ENCODE peak calls at places on chromosome 14, in nine cellular contexts. One of them, this sample, is unnamed.

GRCh38 chr14:75005357-75005756 is 2.6 kb downstream of the EIF2B2 start:
- DNase-seq in tibial artery: no peak
- DNase-seq in OCI-LY7: no peak
- DNase-seq in cardiac fibroblast: no peak
- DNase-seq in H9: no peak
- DNase-seq in thoracic aorta: no peak
- DNase-seq in right lobe of liver: no peak
- DNase-seq in CD4-positive, alpha-beta T cell: no peak
- DNase-seq in right atrium auricular region: no peak
- DNase-seq in this sample: no peak

GRCh38 chr14:40447032-40447431 is 1014.8 kb upstream of the FBXO33 start:
- DNase-seq in tibial artery: no peak
- DNase-seq in OCI-LY7: no peak
- DNase-seq in cardiac fibroblast: no peak
- DNase-seq in H9: no peak
- DNase-seq in thoracic aorta: no peak
- DNase-seq in right lobe of liver: no peak
- DNase-seq in CD4-positive, alpha-beta T cell: no peak
- DNase-seq in right atrium auricular region: no peak
- DNase-seq in this sample: no peak

GRCh38 chr14:72480465-72481243 is 413.2 kb downstream of the DPF3 start:
- DNase-seq in tibial artery: no peak
- DNase-seq in OCI-LY7: peak; percentile 4
- DNase-seq in cardiac fibroblast: peak; percentile 13
- DNase-seq in H9: no peak
- DNase-seq in thoracic aorta: no peak
- DNase-seq in right lobe of liver: no peak
- DNase-seq in CD4-positive, alpha-beta T cell: no peak
- DNase-seq in right atrium auricular region: no peak
- DNase-seq in this sample: no peak

GRCh38 chr14:95174184-95174804 is 17.0 kb upstream of the DICER1 start:
- DNase-seq in tibial artery: no peak
- DNase-seq in OCI-LY7: no peak
- DNase-seq in cardiac fibroblast: peak; percentile 49
- DNase-seq in H9: no peak
- DNase-seq in thoracic aorta: no peak
- DNase-seq in right lobe of liver: no peak
- DNase-seq in CD4-positive, alpha-beta T cell: no peak
- DNase-seq in right atrium auricular region: no peak
- DNase-seq in this sample: no peak

GRCh38 chr14:64760146-64760755 is 56.0 kb downstream of the PLEKHG3 start:
- DNase-seq in tibial artery: no peak
- DNase-seq in OCI-LY7: peak; percentile 48
- DNase-seq in cardiac fibroblast: peak; percentile 52
- DNase-seq in H9: peak; percentile 81
- DNase-seq in thoracic aorta: no peak
- DNase-seq in right lobe of liver: no peak
- DNase-seq in CD4-positive, alpha-beta T cell: peak; percentile 61
- DNase-seq in right atrium auricular region: no peak
- DNase-seq in this sample: peak; percentile 82

GRCh38 chr14:64698899-64699298 is 5.3 kb upstream of the PLEKHG3 start:
- DNase-seq in tibial artery: peak; percentile 18
- DNase-seq in OCI-LY7: no peak
- DNase-seq in cardiac fibroblast: no peak
- DNase-seq in H9: no peak
- DNase-seq in thoracic aorta: no peak
- DNase-seq in right lobe of liver: no peak
- DNase-seq in CD4-positive, alpha-beta T cell: no peak
- DNase-seq in right atrium auricular region: no peak
- DNase-seq in this sample: no peak

GRCh38 chr14:28830115-28830534 is 63.5 kb downstream of the FOXG1 start:
- DNase-seq in tibial artery: no peak
- DNase-seq in OCI-LY7: no peak
- DNase-seq in cardiac fibroblast: no peak
- DNase-seq in H9: no peak
- DNase-seq in thoracic aorta: no peak
- DNase-seq in right lobe of liver: no peak
- DNase-seq in CD4-positive, alpha-beta T cell: no peak
- DNase-seq in right atrium auricular region: no peak
- DNase-seq in this sample: no peak

GRCh38 chr14:26598081-26598671 is 343 bp upstream of the NOVA1 start:
- DNase-seq in tibial artery: peak; percentile 84
- DNase-seq in OCI-LY7: no peak
- DNase-seq in cardiac fibroblast: peak; percentile 98
- DNase-seq in H9: peak; percentile 98
- DNase-seq in thoracic aorta: peak; percentile 25
- DNase-seq in right lobe of liver: peak; percentile 67
- DNase-seq in CD4-positive, alpha-beta T cell: no peak
- DNase-seq in right atrium auricular region: peak; percentile 86
- DNase-seq in this sample: no peak

GRCh38 chr14:93230539-93230938 is 23.5 kb downstream of the UBR7 start:
- DNase-seq in tibial artery: no peak
- DNase-seq in OCI-LY7: no peak
- DNase-seq in cardiac fibroblast: no peak
- DNase-seq in H9: no peak
- DNase-seq in thoracic aorta: no peak
- DNase-seq in right lobe of liver: no peak
- DNase-seq in CD4-positive, alpha-beta T cell: no peak
- DNase-seq in right atrium auricular region: no peak
- DNase-seq in this sample: no peak

GRCh38 chr14:58298880-58299664 is 717 bp downstream of the ARID4A start:
- DNase-seq in tibial artery: peak; percentile 26
- DNase-seq in OCI-LY7: peak; percentile 58
- DNase-seq in cardiac fibroblast: peak; percentile 20
- DNase-seq in H9: peak; percentile 41
- DNase-seq in thoracic aorta: no peak
- DNase-seq in right lobe of liver: peak; percentile 72
- DNase-seq in CD4-positive, alpha-beta T cell: peak; percentile 32
- DNase-seq in right atrium auricular region: no peak
- DNase-seq in this sample: peak; percentile 64

GRCh38 chr14:91250912-91251311 is 6.4 kb upstream of the GPR68 start:
- DNase-seq in tibial artery: no peak
- DNase-seq in OCI-LY7: no peak
- DNase-seq in cardiac fibroblast: no peak
- DNase-seq in H9: no peak
- DNase-seq in thoracic aorta: no peak
- DNase-seq in right lobe of liver: no peak
- DNase-seq in CD4-positive, alpha-beta T cell: no peak
- DNase-seq in right atrium auricular region: no peak
- DNase-seq in this sample: no peak

GRCh38 chr14:77236814-77237213 is 34.2 kb downstream of the NGB start:
- DNase-seq in tibial artery: no peak
- DNase-seq in OCI-LY7: no peak
- DNase-seq in cardiac fibroblast: no peak
- DNase-seq in H9: no peak
- DNase-seq in thoracic aorta: no peak
- DNase-seq in right lobe of liver: no peak
- DNase-seq in CD4-positive, alpha-beta T cell: no peak
- DNase-seq in right atrium auricular region: no peak
- DNase-seq in this sample: no peak

GRCh38 chr14:73741876-73742519 is 27.8 kb upstream of the PNMA1 start:
- DNase-seq in tibial artery: no peak
- DNase-seq in OCI-LY7: peak; percentile 11
- DNase-seq in cardiac fibroblast: no peak
- DNase-seq in H9: peak; percentile 38
- DNase-seq in thoracic aorta: no peak
- DNase-seq in right lobe of liver: peak; percentile 51
- DNase-seq in CD4-positive, alpha-beta T cell: no peak
- DNase-seq in right atrium auricular region: no peak
- DNase-seq in this sample: no peak

GRCh38 chr14:95562892-95563685 is 28.2 kb downstream of the GLRX5 start:
- DNase-seq in tibial artery: no peak
- DNase-seq in OCI-LY7: no peak
- DNase-seq in cardiac fibroblast: peak; percentile 37
- DNase-seq in H9: no peak
- DNase-seq in thoracic aorta: no peak
- DNase-seq in right lobe of liver: no peak
- DNase-seq in CD4-positive, alpha-beta T cell: no peak
- DNase-seq in right atrium auricular region: no peak
- DNase-seq in this sample: no peak

GRCh38 chr14:89137514-89138163 is 279.4 kb downstream of the FOXN3 start:
- DNase-seq in tibial artery: peak; percentile 76
- DNase-seq in OCI-LY7: no peak
- DNase-seq in cardiac fibroblast: peak; percentile 92
- DNase-seq in H9: no peak
- DNase-seq in thoracic aorta: peak; percentile 76
- DNase-seq in right lobe of liver: no peak
- DNase-seq in CD4-positive, alpha-beta T cell: no peak
- DNase-seq in right atrium auricular region: peak; percentile 63
- DNase-seq in this sample: no peak

GRCh38 chr14:100540141-100540925 is 46.9 kb downstream of the BEGAIN start:
- DNase-seq in tibial artery: no peak
- DNase-seq in OCI-LY7: no peak
- DNase-seq in cardiac fibroblast: peak; percentile 15
- DNase-seq in H9: peak; percentile 74
- DNase-seq in thoracic aorta: no peak
- DNase-seq in right lobe of liver: peak; percentile 29
- DNase-seq in CD4-positive, alpha-beta T cell: no peak
- DNase-seq in right atrium auricular region: no peak
- DNase-seq in this sample: no peak

GRCh38 chr14:77985235-77985634 is 184.9 kb upstream of the NRXN3 start:
- DNase-seq in tibial artery: no peak
- DNase-seq in OCI-LY7: no peak
- DNase-seq in cardiac fibroblast: peak; percentile 32
- DNase-seq in H9: no peak
- DNase-seq in thoracic aorta: no peak
- DNase-seq in right lobe of liver: no peak
- DNase-seq in CD4-positive, alpha-beta T cell: no peak
- DNase-seq in right atrium auricular region: no peak
- DNase-seq in this sample: no peak

GRCh38 chr14:101313268-101313667 is 248.0 kb upstream of the DIO3 start:
- DNase-seq in tibial artery: no peak
- DNase-seq in OCI-LY7: peak; percentile 8
- DNase-seq in cardiac fibroblast: no peak
- DNase-seq in H9: no peak
- DNase-seq in thoracic aorta: no peak
- DNase-seq in right lobe of liver: no peak
- DNase-seq in CD4-positive, alpha-beta T cell: no peak
- DNase-seq in right atrium auricular region: no peak
- DNase-seq in this sample: no peak

GRCh38 chr14:89260898-89261297 is 156.1 kb downstream of the FOXN3 start:
- DNase-seq in tibial artery: no peak
- DNase-seq in OCI-LY7: no peak
- DNase-seq in cardiac fibroblast: no peak
- DNase-seq in H9: no peak
- DNase-seq in thoracic aorta: no peak
- DNase-seq in right lobe of liver: no peak
- DNase-seq in CD4-positive, alpha-beta T cell: no peak
- DNase-seq in right atrium auricular region: no peak
- DNase-seq in this sample: no peak

GRCh38 chr14:74860179-74860578 is 15.8 kb downstream of the PROX2 start:
- DNase-seq in tibial artery: no peak
- DNase-seq in OCI-LY7: no peak
- DNase-seq in cardiac fibroblast: no peak
- DNase-seq in H9: no peak
- DNase-seq in thoracic aorta: no peak
- DNase-seq in right lobe of liver: no peak
- DNase-seq in CD4-positive, alpha-beta T cell: no peak
- DNase-seq in right atrium auricular region: no peak
- DNase-seq in this sample: no peak

GRCh38 chr14:38723277-38723676 is 379.8 kb downstream of the SEC23A start:
- DNase-seq in tibial artery: no peak
- DNase-seq in OCI-LY7: no peak
- DNase-seq in cardiac fibroblast: no peak
- DNase-seq in H9: no peak
- DNase-seq in thoracic aorta: no peak
- DNase-seq in right lobe of liver: no peak
- DNase-seq in CD4-positive, alpha-beta T cell: no peak
- DNase-seq in right atrium auricular region: no peak
- DNase-seq in this sample: no peak

GRCh38 chr14:88245321-88245720 is 77.7 kb downstream of the KCNK10 start:
- DNase-seq in tibial artery: no peak
- DNase-seq in OCI-LY7: no peak
- DNase-seq in cardiac fibroblast: no peak
- DNase-seq in H9: no peak
- DNase-seq in thoracic aorta: no peak
- DNase-seq in right lobe of liver: no peak
- DNase-seq in CD4-positive, alpha-beta T cell: no peak
- DNase-seq in right atrium auricular region: no peak
- DNase-seq in this sample: no peak

DNA sequence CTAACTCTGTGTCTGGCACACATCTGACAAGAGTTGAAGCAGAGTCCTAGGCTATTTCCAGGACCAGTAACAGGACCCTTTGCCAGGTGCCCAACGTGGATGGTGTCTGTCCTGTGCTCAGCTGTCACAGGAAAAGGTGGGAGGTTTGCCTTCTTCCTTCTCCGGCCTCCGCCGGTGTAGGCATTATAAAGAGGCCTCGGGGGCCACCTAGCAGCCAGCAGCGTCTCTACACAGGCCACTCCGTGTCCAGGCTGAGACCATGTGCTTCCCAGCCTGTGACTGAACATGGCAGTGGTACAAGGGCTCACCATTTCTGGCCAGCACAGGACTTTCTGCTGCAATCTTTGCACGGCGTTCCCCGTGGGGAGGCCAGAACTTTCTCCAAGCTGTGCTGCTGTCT is 60.7 kb upstream of the GPATCH2L start:
- DNase-seq in tibial artery: peak; percentile 48
- DNase-seq in OCI-LY7: no peak
- DNase-seq in cardiac fibroblast: peak; percentile 27
- DNase-seq in H9: no peak
- DNase-seq in thoracic aorta: no peak
- DNase-seq in right lobe of liver: no peak
- DNase-seq in CD4-positive, alpha-beta T cell: no peak
- DNase-seq in right atrium auricular region: peak; percentile 69
- DNase-seq in this sample: peak; percentile 63
- TF ChIP-seq CTCF in tibial artery: peak; percentile 17
- TF ChIP-seq CTCF in OCI-LY7: no peak
- TF ChIP-seq CTCF in cardiac fibroblast: peak; percentile 36
- TF ChIP-seq CTCF in H9: peak; percentile 34
- TF ChIP-seq CTCF in thoracic aorta: peak; percentile 24
- TF ChIP-seq CTCF in right lobe of liver: no peak
- TF ChIP-seq CTCF in CD4-positive, alpha-beta T cell: no peak
- TF ChIP-seq CTCF in right atrium auricular region: no peak
- TF ChIP-seq CTCF in this sample: peak; percentile 43

GRCh38 chr14:69316449-69317391 is 56.8 kb downstream of the GALNT16 start:
- DNase-seq in tibial artery: peak; percentile 78
- DNase-seq in OCI-LY7: no peak
- DNase-seq in cardiac fibroblast: peak; percentile 98
- DNase-seq in H9: peak; percentile 34
- DNase-seq in thoracic aorta: peak; percentile 54
- DNase-seq in right lobe of liver: peak; percentile 42
- DNase-seq in CD4-positive, alpha-beta T cell: no peak
- DNase-seq in right atrium auricular region: peak; percentile 82
- DNase-seq in this sample: no peak
- TF ChIP-seq CTCF in tibial artery: no peak
- TF ChIP-seq CTCF in OCI-LY7: no peak
- TF ChIP-seq CTCF in cardiac fibroblast: no peak
- TF ChIP-seq CTCF in H9: peak; percentile 10
- TF ChIP-seq CTCF in thoracic aorta: no peak
- TF ChIP-seq CTCF in right lobe of liver: no peak
- TF ChIP-seq CTCF in CD4-positive, alpha-beta T cell: no peak
- TF ChIP-seq CTCF in right atrium auricular region: no peak
- TF ChIP-seq CTCF in this sample: no peak

GRCh38 chr14:79274641-79275366 is 936.5 kb downstream of the DIO2 start:
- DNase-seq in tibial artery: no peak
- DNase-seq in OCI-LY7: no peak
- DNase-seq in cardiac fibroblast: no peak
- DNase-seq in H9: no peak
- DNase-seq in thoracic aorta: no peak
- DNase-seq in right lobe of liver: no peak
- DNase-seq in CD4-positive, alpha-beta T cell: no peak
- DNase-seq in right atrium auricular region: no peak
- DNase-seq in this sample: no peak
- TF ChIP-seq CTCF in tibial artery: no peak
- TF ChIP-seq CTCF in OCI-LY7: no peak
- TF ChIP-seq CTCF in cardiac fibroblast: peak; percentile 25
- TF ChIP-seq CTCF in H9: peak; percentile 18
- TF ChIP-seq CTCF in thoracic aorta: no peak
- TF ChIP-seq CTCF in right lobe of liver: no peak
- TF ChIP-seq CTCF in CD4-positive, alpha-beta T cell: no peak
- TF ChIP-seq CTCF in right atrium auricular region: no peak
- TF ChIP-seq CTCF in this sample: no peak

GRCh38 chr14:52013984-52014600 is 24.7 kb downstream of the RTRAF start:
- DNase-seq in tibial artery: no peak
- DNase-seq in OCI-LY7: peak; percentile 15
- DNase-seq in cardiac fibroblast: no peak
- DNase-seq in H9: peak; percentile 69
- DNase-seq in thoracic aorta: no peak
- DNase-seq in right lobe of liver: no peak
- DNase-seq in CD4-positive, alpha-beta T cell: no peak
- DNase-seq in right atrium auricular region: no peak
- DNase-seq in this sample: no peak
- TF ChIP-seq CTCF in tibial artery: no peak
- TF ChIP-seq CTCF in OCI-LY7: peak; percentile 69
- TF ChIP-seq CTCF in cardiac fibroblast: peak; percentile 32
- TF ChIP-seq CTCF in H9: peak; percentile 66
- TF ChIP-seq CTCF in thoracic aorta: no peak
- TF ChIP-seq CTCF in right lobe of liver: no peak
- TF ChIP-seq CTCF in CD4-positive, alpha-beta T cell: no peak
- TF ChIP-seq CTCF in right atrium auricular region: no peak
- TF ChIP-seq CTCF in this sample: peak; percentile 37

This sample was measured in GM13977.